ENCODE peak calls at places on chromosomes 5 and 9, in five cellular contexts. B is fibroblast of lung, G is endodermal cell, W is body of pancreas, U is HepG2. Z is an unnamed sample.
A peak's percentile ranks its signal among the peaks of the same experiment; 100 is the strongest.

GRCh38 chr9:133362359-133363044 is 6.2 kb downstream of the SURF2 start:
- DNase-seq in G (no peak), B (peak; percentile 61), W (no peak), U (no peak), Z (peak; percentile 12)

GRCh38 chr5:153784277-153784676 is 254.4 kb downstream of the FAM114A2 start:
- DNase-seq in U (no peak), B (no peak), G (no peak), W (no peak), Z (no peak)

GRCh38 chr9:129888085-129888808 is 53.0 kb downstream of the USP20 start:
- DNase-seq in U (no peak), G (peak; percentile 50), B (no peak), W (no peak), Z (peak; percentile 28)

GRCh38 chr5:97714426-97714825 is 531.4 kb upstream of the RIOK2 start:
- DNase-seq in U (no peak), G (no peak), W (no peak), B (no peak), Z (no peak)

GRCh38 chr5:120843390-120843980 is 379.4 kb downstream of the PRR16 start:
- DNase-seq in B (no peak), W (no peak), U (no peak), G (peak; percentile 63), Z (no peak)

GRCh38 chr9:81535542-81536241 is 153.7 kb downstream of the TLE1 start:
- DNase-seq in U (peak; percentile 99), B (peak; percentile 74), W (no peak), G (no peak), Z (no peak)

GRCh38 chr9:133782157-133783130 is 44.3 kb upstream of the SARDH start:
- DNase-seq in W (peak; percentile 80), B (peak; percentile 64), U (peak; percentile 34), G (peak; percentile 93), Z (peak; percentile 61)

GRCh38 chr9:20394928-20395327 is 227.4 kb downstream of the MLLT3 start:
- DNase-seq in W (no peak), U (no peak), G (peak; percentile 51), B (no peak), Z (no peak)

GRCh38 chr5:149546974-149547373 is 4.3 kb downstream of the CSNK1A1 start:
- DNase-seq in U (no peak), G (no peak), W (no peak), B (no peak), Z (no peak)

GRCh38 chr5:132506094-132506692 is 15.6 kb upstream of the IRF1 start:
- DNase-seq in W (no peak), B (peak; percentile 96), U (peak; percentile 41), G (no peak), Z (no peak)

GRCh38 chr9:71647094-71647591 is 121.2 kb downstream of the CEMIP2 start:
- DNase-seq in W (peak; percentile 30), U (no peak), G (peak; percentile 55), B (peak; percentile 78), Z (no peak)

GRCh38 chr9:136354592-136355085 is 8.9 kb downstream of the DNLZ start:
- DNase-seq in W (peak; percentile 69), G (no peak), U (no peak), B (peak; percentile 62), Z (no peak)

GRCh38 chr9:137176302-137177182 is 4.7 kb upstream of the TMEM210 start:
- DNase-seq in U (peak; percentile 49), W (peak; percentile 54), B (peak; percentile 26), G (peak; percentile 81), Z (no peak)

GRCh38 chr9:74512416-74512815 is 15.3 kb downstream of the RORB start:
- DNase-seq in B (no peak), W (no peak), G (no peak), U (no peak), Z (no peak)

GRCh38 chr9:35675204-35675603 is 1.5 kb downstream of the CA9 start:
- DNase-seq in G (no peak), W (no peak), B (no peak), U (no peak), Z (no peak)

GRCh38 chr9:1005043-1005667 is 28.7 kb downstream of the DMRT3 start:
- DNase-seq in U (peak; percentile 47), B (peak; percentile 49), W (peak; percentile 19), G (peak; percentile 68), Z (no peak)

GRCh38 chr5:83011990-83012389 is 65.2 kb downstream of the TMEM167A start:
- DNase-seq in W (no peak), B (no peak), U (no peak), G (no peak), Z (no peak)

DNA sequence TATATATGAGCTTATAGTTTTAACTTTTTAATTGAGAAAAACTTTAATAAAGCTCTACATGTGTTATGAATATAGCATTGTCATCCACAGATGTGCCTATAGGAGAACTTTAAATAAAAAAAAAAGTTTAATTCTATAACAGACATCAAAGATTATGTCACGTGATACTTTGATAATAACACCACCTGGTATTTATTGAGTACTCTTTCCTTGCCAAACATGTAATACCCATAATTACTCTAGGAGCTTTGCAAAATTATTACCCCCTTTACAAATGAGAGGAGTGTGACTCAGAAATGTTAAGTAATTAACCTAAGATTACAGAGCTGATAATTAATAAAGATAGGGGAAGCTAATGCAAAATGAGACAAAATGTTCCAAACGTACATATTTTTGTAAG is 43.0 kb downstream of the ITGA2 start:
- DNase-seq in U (no peak), W (no peak), B (no peak), G (no peak), Z (no peak)
- H3K27ac ChIP-seq in U (peak overlapping the region; percentile 51), W (no peak overlapping the region), B (peak overlapping the region; percentile 90), G (no peak overlapping the region), Z (peak overlapping the region; percentile 49)

DNA sequence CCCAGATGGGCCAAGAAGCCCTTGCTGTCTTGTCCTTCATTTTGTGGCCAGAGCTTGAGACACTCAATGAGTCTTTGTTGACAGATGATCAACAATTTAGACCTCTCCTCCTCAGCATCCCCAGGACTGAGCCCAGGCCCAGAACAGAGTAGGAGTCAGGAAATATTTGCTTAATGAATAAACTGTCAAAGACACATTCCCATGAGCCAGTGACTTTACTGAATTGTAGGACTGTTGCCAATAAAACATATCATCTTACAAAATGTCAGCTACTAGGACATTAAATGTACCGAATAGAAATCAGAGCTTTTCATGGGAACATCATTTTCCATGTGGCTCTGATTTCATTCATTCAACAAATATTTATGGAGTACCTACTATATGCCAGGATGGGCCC is 11.6 kb downstream of the VDAC1 start:
- DNase-seq in W (no peak), U (no peak), B (peak; percentile 73), G (no peak), Z (no peak)
- H3K27ac ChIP-seq in W (no peak overlapping the region), U (no peak overlapping the region), B (no peak overlapping the region), G (no peak overlapping the region), Z (no peak overlapping the region)

GRCh38 chr5:127386557-127386956 is 96.0 kb downstream of the MEGF10 start:
- DNase-seq in U (peak; percentile 3), W (no peak), G (no peak), B (peak; percentile 64), Z (no peak)

GRCh38 chr5:127389616-127390015 is 99.0 kb downstream of the MEGF10 start:
- DNase-seq in W (no peak), U (no peak), G (no peak), B (no peak), Z (no peak)

GRCh38 chr5:127385936-127386335 is 95.3 kb downstream of the MEGF10 start:
- DNase-seq in W (no peak), U (no peak), G (no peak), B (no peak), Z (no peak)
- H3K27ac ChIP-seq in W (no peak overlapping the region), U (no peak overlapping the region), G (no peak overlapping the region), B (no peak overlapping the region), Z (no peak overlapping the region)

GRCh38 chr5:93724791-93725190 is 16.6 kb downstream of the POU5F2 start:
- DNase-seq in W (no peak), U (no peak), G (no peak), B (no peak), Z (no peak)
- H3K27ac ChIP-seq in W (no peak overlapping the region), U (no peak overlapping the region), G (no peak overlapping the region), B (no peak overlapping the region), Z (no peak overlapping the region)

GRCh38 chr5:10348258-10348657 is 5.2 kb upstream of the MARCHF6 start:
- DNase-seq in B (no peak), G (peak; percentile 26), W (no peak), U (no peak), Z (no peak)
- H3K27ac ChIP-seq in B (no peak overlapping the region), G (no peak overlapping the region), W (no peak overlapping the region), U (no peak overlapping the region), Z (no peak overlapping the region)

DNA sequence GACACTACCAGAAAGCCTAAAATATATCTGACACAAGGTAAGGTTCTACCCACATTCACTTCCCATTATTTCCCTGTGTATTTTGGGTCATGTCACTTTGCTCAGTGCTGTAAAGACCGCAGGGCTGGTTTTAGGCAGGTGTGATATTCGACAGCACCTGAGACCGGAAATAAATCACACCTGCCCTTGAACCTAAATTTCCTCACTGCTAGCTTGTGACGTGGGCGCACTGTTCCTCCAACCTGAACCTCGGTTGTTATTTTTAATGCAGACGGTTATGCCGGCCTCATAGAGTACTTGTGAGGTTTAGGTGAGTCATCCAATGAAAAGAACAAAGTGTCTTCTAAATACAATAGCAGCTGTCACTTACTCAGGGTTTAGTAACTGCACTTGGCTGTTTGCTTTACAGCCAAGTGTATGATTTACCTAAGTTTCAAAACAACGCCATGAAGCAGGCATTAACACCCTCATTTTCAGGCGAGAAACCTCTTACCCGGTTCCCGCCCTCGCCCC is 20.7 kb upstream of the ZNF782 start:
- DNase-seq in G (no peak), U (peak; percentile 76), W (peak; percentile 92), B (peak; percentile 32), Z (no peak)
- H3K27ac ChIP-seq in G (no peak overlapping the region), U (peak overlapping the region; percentile 71), W (peak overlapping the region; percentile 99), B (no peak overlapping the region), Z (no peak overlapping the region)

DNA sequence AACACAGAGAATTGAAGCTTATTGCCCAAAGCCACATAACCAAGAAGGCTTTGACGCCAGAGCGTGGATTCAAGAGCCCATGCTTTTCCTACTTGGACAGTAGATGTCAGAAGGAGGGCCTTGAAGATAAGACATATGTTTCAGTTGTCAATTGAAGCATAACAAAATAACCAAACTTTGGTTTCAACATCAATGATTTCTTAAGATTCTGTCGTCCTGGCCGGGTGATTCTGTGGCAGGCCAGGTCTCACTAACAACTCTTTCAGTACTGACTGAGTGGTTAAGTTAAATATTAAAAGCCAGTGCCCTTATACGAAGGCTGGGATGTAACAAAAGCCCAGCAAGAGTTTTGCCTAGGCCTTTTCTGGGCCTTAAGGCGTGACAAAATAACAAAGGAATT is 94.0 kb downstream of the RCL1 start:
- DNase-seq in G (no peak), W (no peak), U (no peak), B (no peak), Z (no peak)
- H3K27ac ChIP-seq in G (peak overlapping the region; percentile 54), W (no peak overlapping the region), U (no peak overlapping the region), B (no peak overlapping the region), Z (no peak overlapping the region)

DNA sequence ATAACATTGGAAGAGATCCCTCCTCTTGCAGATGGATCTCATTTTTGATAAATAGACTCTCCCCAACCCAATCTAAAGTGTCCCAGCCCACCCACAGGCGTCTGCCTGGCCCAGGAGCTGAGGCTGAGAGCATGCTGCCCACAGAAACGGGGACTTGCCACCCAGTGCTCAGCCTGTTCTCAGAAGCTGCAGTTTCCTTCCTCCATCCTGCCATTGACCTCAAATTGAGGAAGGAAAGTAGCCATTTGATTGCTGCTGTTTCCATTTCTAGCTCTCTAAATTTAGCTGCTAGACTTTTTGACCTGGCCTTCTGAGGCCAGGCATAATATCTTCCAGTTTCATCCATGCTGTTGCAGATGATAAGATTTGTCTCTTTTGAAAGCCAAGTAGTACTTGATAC is 31.1 kb upstream of the FRMD3 start:
- DNase-seq in G (no peak), B (no peak), U (no peak), W (no peak), Z (no peak)
- H3K27ac ChIP-seq in G (no peak overlapping the region), B (no peak overlapping the region), U (no peak overlapping the region), W (no peak overlapping the region), Z (no peak overlapping the region)

GRCh38 chr9:97518909-97519307 is 17.4 kb downstream of the TMOD1 start:
- DNase-seq in G (no peak), W (peak; percentile 56), U (no peak), B (peak; percentile 76), Z (no peak)
- H3K27ac ChIP-seq in G (no peak overlapping the region), W (no peak overlapping the region), U (no peak overlapping the region), B (no peak overlapping the region), Z (no peak overlapping the region)

Z was measured in substantia nigra.